ENCODE peak calls at places on chromosome 20, in four cellular contexts. One of them, this sample, is unnamed.

GRCh38 chr20:13428684-13429083 is 207.6 kb downstream of the ISM1 start:
- DNase-seq in HL-60: no peak
- DNase-seq in Panc1: no peak
- DNase-seq in SK-N-SH: no peak
- DNase-seq in this sample: no peak

GRCh38 chr20:41427833-41428232 is 61.2 kb upstream of the EMILIN3 start:
- DNase-seq in HL-60: no peak
- DNase-seq in SK-N-SH: no peak
- DNase-seq in Panc1: no peak
- DNase-seq in this sample: no peak

GRCh38 chr20:31785089-31785488 is 34.1 kb upstream of the MYLK2 start:
- DNase-seq in HL-60: no peak
- DNase-seq in Panc1: no peak
- DNase-seq in SK-N-SH: no peak
- DNase-seq in this sample: no peak

GRCh38 chr20:12875510-12875909 is 133.3 kb upstream of the SPTLC3 start:
- DNase-seq in Panc1: no peak
- DNase-seq in HL-60: no peak
- DNase-seq in SK-N-SH: no peak
- DNase-seq in this sample: no peak

GRCh38 chr20:53751394-53752368 is 158.0 kb upstream of the ZNF217 start:
- DNase-seq in HL-60: peak; percentile 65
- DNase-seq in Panc1: peak; percentile 54
- DNase-seq in SK-N-SH: no peak
- DNase-seq in this sample: peak; percentile 24

GRCh38 chr20:35773154-35773751 is 1.4 kb downstream of the PHF20 start:
- DNase-seq in HL-60: peak; percentile 26
- DNase-seq in Panc1: no peak
- DNase-seq in SK-N-SH: no peak
- DNase-seq in this sample: peak; percentile 54

GRCh38 chr20:23776067-23776771 is 25.5 kb upstream of the CST1 start:
- DNase-seq in Panc1: no peak
- DNase-seq in HL-60: no peak
- DNase-seq in SK-N-SH: no peak
- DNase-seq in this sample: no peak

GRCh38 chr20:35497780-35498189 is 31.7 kb downstream of the C20orf173 start:
- DNase-seq in SK-N-SH: no peak
- DNase-seq in Panc1: no peak
- DNase-seq in HL-60: no peak
- DNase-seq in this sample: no peak

GRCh38 chr20:57409672-57410397 is 18.6 kb downstream of the RBM38 start:
- DNase-seq in HL-60: no peak
- DNase-seq in SK-N-SH: no peak
- DNase-seq in Panc1: no peak
- DNase-seq in this sample: no peak

GRCh38 chr20:23445596-23446217 is 6.2 kb downstream of the CSTL1 start:
- DNase-seq in SK-N-SH: no peak
- DNase-seq in Panc1: no peak
- DNase-seq in HL-60: no peak
- DNase-seq in this sample: no peak

GRCh38 chr20:63835031-63835858 is 4.2 kb upstream of the ZBTB46 start:
- DNase-seq in Panc1: no peak
- DNase-seq in SK-N-SH: peak; percentile 90
- DNase-seq in HL-60: no peak
- DNase-seq in this sample: peak; percentile 87
- H3K4me3 ChIP-seq in Panc1: no peak overlapping the region
- H3K4me3 ChIP-seq in SK-N-SH: no peak overlapping the region
- H3K4me3 ChIP-seq in HL-60: no peak overlapping the region
- H3K4me3 ChIP-seq in this sample: no peak overlapping the region

GRCh38 chr20:51729771-51730170 is 38.4 kb downstream of the ATP9A start:
- DNase-seq in Panc1: no peak
- DNase-seq in HL-60: no peak
- DNase-seq in SK-N-SH: no peak
- DNase-seq in this sample: no peak

GRCh38 chr20:51734876-51735499 is 33.2 kb downstream of the ATP9A start:
- DNase-seq in SK-N-SH: no peak
- DNase-seq in Panc1: no peak
- DNase-seq in HL-60: no peak
- DNase-seq in this sample: no peak

GRCh38 chr20:51731771-51732453 is 36.3 kb downstream of the ATP9A start:
- DNase-seq in SK-N-SH: peak; percentile 39
- DNase-seq in HL-60: no peak
- DNase-seq in Panc1: no peak
- DNase-seq in this sample: no peak

GRCh38 chr20:51733070-51733469 is 35.1 kb downstream of the ATP9A start:
- DNase-seq in Panc1: no peak
- DNase-seq in HL-60: no peak
- DNase-seq in SK-N-SH: no peak
- DNase-seq in this sample: no peak

DNA sequence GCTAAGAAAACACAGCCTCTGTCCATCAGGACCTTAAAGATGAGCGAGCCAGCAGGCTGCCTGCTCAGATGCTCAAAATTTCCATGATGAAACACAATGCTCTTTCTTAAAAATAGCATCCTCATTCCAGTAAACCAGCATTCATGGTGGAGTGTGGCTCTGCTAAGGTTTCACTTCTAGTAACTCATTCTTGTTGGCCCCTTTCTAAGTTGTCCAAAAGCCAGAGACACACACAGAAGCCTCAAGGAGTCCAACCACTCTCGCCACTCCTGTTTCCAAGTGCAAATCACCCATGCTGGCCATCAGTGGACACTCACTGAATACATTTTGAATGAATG is 35.8 kb downstream of the ATP9A start:
- DNase-seq in HL-60: no peak
- DNase-seq in SK-N-SH: no peak
- DNase-seq in Panc1: no peak
- DNase-seq in this sample: no peak
- TF ChIP-seq POLR2AphosphoS5 in HL-60: no peak
- TF ChIP-seq POLR2AphosphoS5 in SK-N-SH: no peak
- TF ChIP-seq POLR2AphosphoS5 in Panc1: no peak
- TF ChIP-seq POLR2AphosphoS5 in this sample: no peak

GRCh38 chr20:32880635-32881034 is 21.9 kb downstream of the EFCAB8 start:
- DNase-seq in HL-60: no peak
- DNase-seq in Panc1: no peak
- DNase-seq in SK-N-SH: no peak
- DNase-seq in this sample: no peak

GRCh38 chr20:32875673-32876072 is 16.9 kb downstream of the EFCAB8 start:
- DNase-seq in SK-N-SH: no peak
- DNase-seq in HL-60: no peak
- DNase-seq in Panc1: no peak
- DNase-seq in this sample: no peak

GRCh38 chr20:32877507-32877906 is 18.8 kb downstream of the EFCAB8 start:
- DNase-seq in HL-60: no peak
- DNase-seq in Panc1: no peak
- DNase-seq in SK-N-SH: no peak
- DNase-seq in this sample: no peak

GRCh38 chr20:32879538-32879937 is 20.8 kb downstream of the EFCAB8 start:
- DNase-seq in HL-60: no peak
- DNase-seq in SK-N-SH: no peak
- DNase-seq in Panc1: no peak
- DNase-seq in this sample: no peak

GRCh38 chr20:32878820-32879219 is 20.1 kb downstream of the EFCAB8 start:
- DNase-seq in HL-60: no peak
- DNase-seq in SK-N-SH: no peak
- DNase-seq in Panc1: no peak
- DNase-seq in this sample: no peak
- H3K4me3 ChIP-seq in HL-60: no peak overlapping the region
- H3K4me3 ChIP-seq in SK-N-SH: no peak overlapping the region
- H3K4me3 ChIP-seq in Panc1: no peak overlapping the region
- H3K4me3 ChIP-seq in this sample: no peak overlapping the region

DNA sequence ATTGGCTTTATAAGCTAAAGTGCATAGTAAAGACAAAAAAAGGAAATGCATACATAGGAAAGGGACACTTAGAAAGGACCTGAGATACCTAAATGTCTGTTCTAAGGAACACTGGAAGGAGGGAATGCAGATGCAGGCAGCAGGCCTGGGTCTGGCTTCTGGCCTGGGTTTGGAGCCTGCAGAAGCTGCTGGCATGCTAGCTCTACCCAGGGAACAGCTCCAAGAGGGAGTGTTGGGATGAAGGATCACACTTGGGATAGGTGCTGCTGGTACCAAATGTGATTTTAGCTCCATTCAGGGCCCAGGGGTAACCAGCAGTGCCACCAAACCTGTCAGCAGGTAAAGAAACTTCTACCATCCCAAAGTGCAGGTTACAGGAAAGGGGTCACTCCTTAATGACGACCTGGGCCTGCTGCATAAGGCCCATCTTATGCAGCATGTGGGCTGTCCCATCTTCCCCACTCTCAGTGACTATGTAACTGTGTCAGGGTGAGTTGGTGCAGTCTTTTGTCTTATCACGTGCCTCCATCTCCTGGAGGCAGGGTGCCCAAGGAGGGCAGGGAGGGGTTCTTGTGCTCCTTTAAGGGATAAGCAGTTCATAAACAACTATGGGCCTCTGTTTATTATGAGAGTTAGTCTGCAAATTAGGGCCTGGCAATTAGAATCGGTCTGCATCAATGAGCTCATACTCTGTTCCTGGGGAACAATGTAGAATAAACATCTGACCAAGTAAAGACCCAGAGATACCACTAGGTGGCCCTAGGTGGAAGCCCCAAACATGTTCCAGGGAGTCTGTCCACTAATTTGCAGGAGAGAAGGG is 26.9 kb downstream of the DDX27 start:
- DNase-seq in SK-N-SH: peak; percentile 68
- DNase-seq in HL-60: no peak
- DNase-seq in Panc1: peak; percentile 42
- DNase-seq in this sample: no peak
- TF ChIP-seq POLR2AphosphoS5 in SK-N-SH: no peak
- TF ChIP-seq POLR2AphosphoS5 in HL-60: peak; percentile 48
- TF ChIP-seq POLR2AphosphoS5 in Panc1: no peak
- TF ChIP-seq POLR2AphosphoS5 in this sample: peak; percentile 20

DNA sequence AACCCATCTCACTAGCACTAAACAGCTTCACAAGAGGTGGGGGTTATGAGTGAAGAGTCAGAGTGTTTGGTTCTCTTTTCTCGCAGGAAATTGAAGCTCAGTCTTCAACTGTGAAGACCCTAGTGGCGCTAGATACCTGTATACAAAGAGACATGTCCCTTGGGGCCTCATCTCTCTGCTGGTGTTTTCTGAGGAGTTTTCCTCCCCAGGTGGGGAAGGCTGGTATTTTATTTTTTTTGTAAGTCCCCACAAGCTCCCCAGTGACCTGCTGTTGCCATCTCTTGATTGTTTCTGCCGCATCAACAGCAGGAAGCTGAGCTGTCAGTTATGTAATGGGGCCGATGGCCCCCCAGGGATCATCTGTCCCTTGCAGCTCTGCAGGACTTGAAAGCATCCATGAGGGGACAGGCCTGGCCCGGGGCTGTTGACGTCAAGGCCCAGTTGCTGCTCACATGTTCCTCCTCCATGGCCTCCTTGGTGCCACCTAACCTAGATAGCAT is 23.1 kb downstream of the STK35 start:
- DNase-seq in Panc1: no peak
- DNase-seq in HL-60: no peak
- DNase-seq in SK-N-SH: no peak
- DNase-seq in this sample: no peak
- H3K4me3 ChIP-seq in Panc1: no peak overlapping the region
- H3K4me3 ChIP-seq in HL-60: no peak overlapping the region
- H3K4me3 ChIP-seq in SK-N-SH: no peak overlapping the region
- H3K4me3 ChIP-seq in this sample: no peak overlapping the region